ENCODE peak calls at places on chromosomes 4 and X, in eight cellular contexts. One of them, this sample, is unnamed.
A peak's percentile ranks its signal among the peaks of the same experiment; 100 is the strongest.

GRCh38 chr4:54959656-54960055 is 165.7 kb downstream of the KDR start:
- DNase-seq in ovary: no peak
- DNase-seq in cardiac muscle cell: no peak
- DNase-seq in lung: no peak
- DNase-seq in heart right ventricle: no peak
- DNase-seq in left ventricle myocardium inferior: no peak
- DNase-seq in A549: no peak
- DNase-seq in WERI-Rb-1: no peak
- DNase-seq in this sample: no peak

GRCh38 chrX:94400488-94400887 is 726.5 kb downstream of the FAM133A start:
- DNase-seq in ovary: no peak
- DNase-seq in cardiac muscle cell: no peak
- DNase-seq in lung: no peak
- DNase-seq in heart right ventricle: no peak
- DNase-seq in left ventricle myocardium inferior: no peak
- DNase-seq in A549: no peak
- DNase-seq in WERI-Rb-1: no peak
- DNase-seq in this sample: no peak

GRCh38 chr4:147480891-147481576 is at the start of gene EDNRA:
- DNase-seq in ovary: peak; percentile 48
- DNase-seq in cardiac muscle cell: peak; percentile 63
- DNase-seq in lung: no peak
- DNase-seq in heart right ventricle: peak; percentile 68
- DNase-seq in left ventricle myocardium inferior: peak; percentile 30
- DNase-seq in A549: peak; percentile 8
- DNase-seq in WERI-Rb-1: peak; percentile 49
- DNase-seq in this sample: no peak

GRCh38 chr4:1604706-1605205 is 79.4 kb downstream of the FAM53A start:
- DNase-seq in ovary: no peak
- DNase-seq in cardiac muscle cell: no peak
- DNase-seq in lung: no peak
- DNase-seq in heart right ventricle: no peak
- DNase-seq in left ventricle myocardium inferior: no peak
- DNase-seq in A549: no peak
- DNase-seq in WERI-Rb-1: peak; percentile 43
- DNase-seq in this sample: no peak

GRCh38 chr4:183906736-183907651 is 1.9 kb downstream of the STOX2 start:
- DNase-seq in ovary: peak; percentile 27
- DNase-seq in cardiac muscle cell: peak; percentile 53
- DNase-seq in lung: no peak
- DNase-seq in heart right ventricle: no peak
- DNase-seq in left ventricle myocardium inferior: no peak
- DNase-seq in A549: no peak
- DNase-seq in WERI-Rb-1: peak; percentile 40
- DNase-seq in this sample: peak; percentile 71

GRCh38 chr4:16206848-16207247 is 19.4 kb downstream of the TAPT1 start:
- DNase-seq in ovary: no peak
- DNase-seq in cardiac muscle cell: no peak
- DNase-seq in lung: no peak
- DNase-seq in heart right ventricle: no peak
- DNase-seq in left ventricle myocardium inferior: no peak
- DNase-seq in A549: no peak
- DNase-seq in WERI-Rb-1: no peak
- DNase-seq in this sample: no peak

GRCh38 chr4:26782168-26782829 is 78.3 kb upstream of the STIM2 start:
- DNase-seq in ovary: no peak
- DNase-seq in cardiac muscle cell: no peak
- DNase-seq in lung: no peak
- DNase-seq in heart right ventricle: no peak
- DNase-seq in left ventricle myocardium inferior: no peak
- DNase-seq in A549: no peak
- DNase-seq in WERI-Rb-1: no peak
- DNase-seq in this sample: no peak

GRCh38 chr4:21470531-21470930 is 478.0 kb downstream of the KCNIP4 start:
- DNase-seq in ovary: no peak
- DNase-seq in cardiac muscle cell: no peak
- DNase-seq in lung: no peak
- DNase-seq in heart right ventricle: peak; percentile 5
- DNase-seq in left ventricle myocardium inferior: no peak
- DNase-seq in A549: no peak
- DNase-seq in WERI-Rb-1: peak; percentile 16
- DNase-seq in this sample: no peak

GRCh38 chr4:176409627-176410026 is 89.9 kb downstream of the SPCS3 start:
- DNase-seq in ovary: no peak
- DNase-seq in cardiac muscle cell: no peak
- DNase-seq in lung: no peak
- DNase-seq in heart right ventricle: no peak
- DNase-seq in left ventricle myocardium inferior: no peak
- DNase-seq in A549: no peak
- DNase-seq in WERI-Rb-1: no peak
- DNase-seq in this sample: no peak

GRCh38 chr4:7381221-7381889 is 53.4 kb downstream of the PSAPL1 start:
- DNase-seq in ovary: no peak
- DNase-seq in cardiac muscle cell: no peak
- DNase-seq in lung: no peak
- DNase-seq in heart right ventricle: no peak
- DNase-seq in left ventricle myocardium inferior: peak; percentile 31
- DNase-seq in A549: no peak
- DNase-seq in WERI-Rb-1: peak; percentile 7
- DNase-seq in this sample: peak; percentile 39

GRCh38 chr4:176635372-176636261 is 157.1 kb downstream of the VEGFC start:
- DNase-seq in ovary: no peak
- DNase-seq in cardiac muscle cell: no peak
- DNase-seq in lung: no peak
- DNase-seq in heart right ventricle: peak; percentile 36
- DNase-seq in left ventricle myocardium inferior: no peak
- DNase-seq in A549: peak; percentile 80
- DNase-seq in WERI-Rb-1: no peak
- DNase-seq in this sample: no peak

GRCh38 chr4:110595583-110595982 is 27.3 kb downstream of the PITX2 start:
- DNase-seq in ovary: no peak
- DNase-seq in cardiac muscle cell: no peak
- DNase-seq in lung: no peak
- DNase-seq in heart right ventricle: no peak
- DNase-seq in left ventricle myocardium inferior: no peak
- DNase-seq in A549: no peak
- DNase-seq in WERI-Rb-1: no peak
- DNase-seq in this sample: no peak

GRCh38 chr4:20418865-20419451 is 167.3 kb downstream of the SLIT2 start:
- DNase-seq in ovary: no peak
- DNase-seq in cardiac muscle cell: peak; percentile 31
- DNase-seq in lung: no peak
- DNase-seq in heart right ventricle: no peak
- DNase-seq in left ventricle myocardium inferior: no peak
- DNase-seq in A549: peak; percentile 6
- DNase-seq in WERI-Rb-1: no peak
- DNase-seq in this sample: no peak

GRCh38 chr4:121484633-121485032 is 103.8 kb upstream of the QRFPR start:
- DNase-seq in ovary: no peak
- DNase-seq in cardiac muscle cell: peak; percentile 47
- DNase-seq in lung: no peak
- DNase-seq in heart right ventricle: no peak
- DNase-seq in left ventricle myocardium inferior: no peak
- DNase-seq in A549: peak; percentile 3
- DNase-seq in WERI-Rb-1: peak; percentile 52
- DNase-seq in this sample: no peak

GRCh38 chrX:56788717-56789122 is 59.7 kb downstream of the NBDY start:
- DNase-seq in ovary: peak; percentile 50
- DNase-seq in cardiac muscle cell: no peak
- DNase-seq in lung: no peak
- DNase-seq in heart right ventricle: no peak
- DNase-seq in left ventricle myocardium inferior: no peak
- DNase-seq in A549: no peak
- DNase-seq in WERI-Rb-1: peak; percentile 75
- DNase-seq in this sample: peak; percentile 65

GRCh38 chr4:42641155-42641554 is 15.8 kb downstream of the ATP8A1 start:
- DNase-seq in ovary: no peak
- DNase-seq in cardiac muscle cell: no peak
- DNase-seq in lung: no peak
- DNase-seq in heart right ventricle: no peak
- DNase-seq in left ventricle myocardium inferior: no peak
- DNase-seq in A549: no peak
- DNase-seq in WERI-Rb-1: no peak
- DNase-seq in this sample: no peak
- H3K27ac ChIP-seq in ovary: no peak overlapping the region
- H3K27ac ChIP-seq in cardiac muscle cell: no peak overlapping the region
- H3K27ac ChIP-seq in lung: no peak overlapping the region
- H3K27ac ChIP-seq in heart right ventricle: no peak overlapping the region
- H3K27ac ChIP-seq in left ventricle myocardium inferior: no peak overlapping the region
- H3K27ac ChIP-seq in A549: no peak overlapping the region
- H3K27ac ChIP-seq in WERI-Rb-1: no peak overlapping the region
- H3K27ac ChIP-seq in this sample: no peak overlapping the region

DNA sequence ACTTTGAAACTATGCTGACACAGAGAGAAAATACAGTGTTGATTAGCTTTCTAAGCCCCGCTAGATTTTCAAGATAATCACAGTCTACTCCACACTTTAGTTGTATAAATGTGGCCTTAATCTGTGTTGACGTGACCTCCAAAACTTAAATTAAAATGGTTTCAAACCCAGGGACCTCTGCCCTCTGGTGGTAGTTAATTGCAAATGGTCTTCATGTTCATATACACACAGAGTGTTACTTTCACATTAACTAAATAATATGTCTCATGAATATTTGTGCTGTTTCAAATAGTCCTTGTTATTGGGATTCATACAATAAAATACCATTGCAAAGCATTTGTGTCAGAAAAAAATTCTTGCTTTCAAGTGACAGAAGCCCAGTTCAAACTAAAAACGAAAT is 64.3 kb downstream of the TASL start:
- DNase-seq in ovary: no peak
- DNase-seq in cardiac muscle cell: peak; percentile 25
- DNase-seq in lung: no peak
- DNase-seq in heart right ventricle: no peak
- DNase-seq in left ventricle myocardium inferior: no peak
- DNase-seq in A549: no peak
- DNase-seq in WERI-Rb-1: no peak
- DNase-seq in this sample: no peak
- TF ChIP-seq CTCF in ovary: no peak
- TF ChIP-seq CTCF in cardiac muscle cell: peak; percentile 38
- TF ChIP-seq CTCF in lung: no peak
- TF ChIP-seq CTCF in heart right ventricle: peak; percentile 22
- TF ChIP-seq CTCF in left ventricle myocardium inferior: peak; percentile 31
- TF ChIP-seq CTCF in A549: peak; percentile 50
- TF ChIP-seq CTCF in WERI-Rb-1: peak; percentile 40
- TF ChIP-seq CTCF in this sample: peak; percentile 23

DNA sequence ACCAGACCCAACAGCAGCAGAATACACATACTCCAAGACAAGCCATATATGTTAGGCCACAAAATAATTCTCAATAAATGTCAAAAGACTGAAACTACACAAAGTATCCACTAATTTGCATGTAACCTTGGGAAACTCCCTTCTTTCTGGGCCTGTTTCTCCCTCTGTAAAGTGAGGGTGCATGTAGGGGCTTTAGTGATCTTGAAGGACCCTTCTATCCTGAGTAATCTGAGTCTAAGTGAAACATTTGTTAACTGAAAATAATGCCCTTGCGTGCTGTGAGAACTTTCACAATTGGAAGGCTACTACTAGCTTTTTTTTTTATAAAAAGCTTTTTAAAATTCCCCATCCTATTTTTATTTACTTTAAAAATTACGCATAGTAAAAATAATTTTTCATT is 125.2 kb downstream of the NEXMIF start:
- DNase-seq in ovary: no peak
- DNase-seq in cardiac muscle cell: no peak
- DNase-seq in lung: no peak
- DNase-seq in heart right ventricle: no peak
- DNase-seq in left ventricle myocardium inferior: no peak
- DNase-seq in A549: no peak
- DNase-seq in WERI-Rb-1: no peak
- DNase-seq in this sample: no peak
- H3K27ac ChIP-seq in ovary: no peak overlapping the region
- H3K27ac ChIP-seq in cardiac muscle cell: no peak overlapping the region
- H3K27ac ChIP-seq in lung: no peak overlapping the region
- H3K27ac ChIP-seq in heart right ventricle: no peak overlapping the region
- H3K27ac ChIP-seq in left ventricle myocardium inferior: no peak overlapping the region
- H3K27ac ChIP-seq in A549: no peak overlapping the region
- H3K27ac ChIP-seq in WERI-Rb-1: no peak overlapping the region
- H3K27ac ChIP-seq in this sample: no peak overlapping the region

GRCh38 chr4:118682928-118683327 is 2.3 kb upstream of the METTL14 start:
- DNase-seq in ovary: no peak
- DNase-seq in cardiac muscle cell: peak; percentile 14
- DNase-seq in lung: no peak
- DNase-seq in heart right ventricle: no peak
- DNase-seq in left ventricle myocardium inferior: no peak
- DNase-seq in A549: peak; percentile 13
- DNase-seq in WERI-Rb-1: no peak
- DNase-seq in this sample: no peak
- TF ChIP-seq CTCF in ovary: no peak
- TF ChIP-seq CTCF in cardiac muscle cell: peak; percentile 54
- TF ChIP-seq CTCF in lung: no peak
- TF ChIP-seq CTCF in heart right ventricle: peak; percentile 49
- TF ChIP-seq CTCF in left ventricle myocardium inferior: peak; percentile 58
- TF ChIP-seq CTCF in A549: peak; percentile 46
- TF ChIP-seq CTCF in WERI-Rb-1: peak; percentile 47
- TF ChIP-seq CTCF in this sample: no peak

DNA sequence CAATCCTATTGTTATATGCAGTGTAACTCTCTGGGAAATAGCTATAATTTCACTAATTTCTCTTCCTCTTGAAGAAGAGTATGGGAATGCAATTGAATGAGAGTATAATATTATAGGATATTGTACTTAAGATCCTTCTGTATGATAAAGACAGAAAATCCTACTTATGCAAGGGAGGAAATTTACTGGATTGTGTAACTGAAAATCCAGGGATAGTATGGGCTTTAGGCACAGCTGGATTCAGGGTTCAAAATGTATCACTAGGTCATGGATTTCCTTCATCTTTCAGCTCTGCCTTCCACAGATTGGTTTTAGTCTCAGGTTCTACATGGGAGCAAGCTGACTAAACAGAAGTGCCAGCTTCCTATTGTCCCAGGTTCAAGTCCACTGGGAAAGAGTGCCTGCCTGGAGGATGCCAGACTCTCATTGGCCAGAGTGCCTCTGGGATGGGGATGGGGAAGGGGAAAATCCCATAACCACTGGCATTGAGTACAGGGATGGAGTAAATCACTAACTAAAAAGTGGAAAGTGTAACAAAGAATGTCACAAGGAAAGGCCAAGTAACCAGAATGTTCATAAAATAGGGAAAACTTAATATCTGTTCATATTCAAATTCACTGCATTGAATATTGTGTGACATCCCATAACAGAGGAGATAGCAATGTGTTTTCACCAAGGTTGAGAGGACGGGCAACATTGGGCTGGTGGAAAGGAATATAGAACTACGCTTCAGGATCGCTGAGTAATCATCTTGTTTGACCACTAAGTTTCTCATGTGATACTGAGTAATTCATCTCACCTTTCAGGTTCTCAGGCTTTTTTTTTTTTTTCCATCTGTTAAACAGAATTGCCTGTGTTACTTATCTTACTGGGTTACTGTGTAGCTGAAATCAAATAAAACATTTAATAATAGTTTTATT is 75.7 kb downstream of the ANXA3 start:
- DNase-seq in ovary: no peak
- DNase-seq in cardiac muscle cell: no peak
- DNase-seq in lung: no peak
- DNase-seq in heart right ventricle: no peak
- DNase-seq in left ventricle myocardium inferior: no peak
- DNase-seq in A549: no peak
- DNase-seq in WERI-Rb-1: no peak
- DNase-seq in this sample: no peak
- H3K27ac ChIP-seq in ovary: no peak overlapping the region
- H3K27ac ChIP-seq in cardiac muscle cell: no peak overlapping the region
- H3K27ac ChIP-seq in lung: no peak overlapping the region
- H3K27ac ChIP-seq in heart right ventricle: no peak overlapping the region
- H3K27ac ChIP-seq in left ventricle myocardium inferior: no peak overlapping the region
- H3K27ac ChIP-seq in A549: peak overlapping the region; percentile 58
- H3K27ac ChIP-seq in WERI-Rb-1: no peak overlapping the region
- H3K27ac ChIP-seq in this sample: peak overlapping the region; percentile 8

This sample was measured in pancreas.